ENCODE peak calls at places on chromosomes 2 and 18, in five cellular contexts. K, A, C, D and F are unnamed samples.

GRCh38 chr2:47301277-47301618 is 101.7 kb upstream of the MSH2 start:
- DNase-seq in C (no peak), D (no peak), A (no peak), K (no peak), F (no peak)

GRCh38 chr2:101613073-101613704 is 84.3 kb upstream of the MAP4K4 start:
- DNase-seq in D (no peak), K (no peak), A (no peak), C (no peak), F (no peak)

GRCh38 chr2:30226144-30227032 is 4.9 kb upstream of the LBH start:
- DNase-seq in K (no peak), C (no peak), A (no peak), D (no peak), F (no peak)

GRCh38 chr2:241632478-241633325 is 4.3 kb downstream of the THAP4 start:
- DNase-seq in A (no peak), D (no peak), C (no peak), K (no peak), F (no peak)

GRCh38 chr2:138964413-138964812 is 184.2 kb upstream of the NXPH2 start:
- DNase-seq in A (no peak), D (no peak), C (no peak), K (no peak), F (no peak)

GRCh38 chr2:33022989-33023731 is 76.4 kb downstream of the LTBP1 start:
- DNase-seq in C (no peak), K (no peak), A (no peak), D (no peak), F (no peak)

GRCh38 chr2:85503168-85503610 is 35.8 kb upstream of the MAT2A start:
- DNase-seq in C (no peak), K (no peak), A (no peak), D (no peak), F (no peak)

GRCh38 chr18:22349317-22349898 is 68.3 kb downstream of the CTAGE1 start:
- DNase-seq in C (no peak), K (peak), D (no peak), A (no peak), F (no peak)

GRCh38 chr2:89767581-89768435 is 1076.3 kb downstream of the RPIA start:
- DNase-seq in D (no peak), K (no peak), C (peak), A (no peak), F (no peak)

GRCh38 chr2:53545159-53546055 is 222.2 kb upstream of the CHAC2 start:
- DNase-seq in D (no peak), A (no peak), K (no peak), C (no peak), F (peak)

GRCh38 chr2:56191617-56192016 is 7.8 kb downstream of the CCDC85A start:
- DNase-seq in A (no peak), K (peak), D (no peak), C (no peak), F (peak)

GRCh38 chr2:168611896-168612650 is 156.0 kb downstream of the CERS6 start:
- DNase-seq in D (no peak), A (no peak), K (no peak), C (no peak), F (no peak)

GRCh38 chr2:97688062-97688827 is 18.7 kb downstream of the C2orf92 start:
- DNase-seq in A (no peak), C (no peak), K (no peak), D (no peak), F (no peak)

GRCh38 chr2:236352761-236353593 is 88.8 kb upstream of the ASB18 start:
- DNase-seq in K (peak), A (peak), D (no peak), C (no peak), F (no peak)

GRCh38 chr2:194725169-194725568 is 931.9 kb upstream of the SLC39A10 start:
- DNase-seq in A (no peak), D (no peak), K (no peak), C (no peak), F (no peak)

GRCh38 chr2:195683174-195683573 is 26.1 kb downstream of the SLC39A10 start:
- DNase-seq in A (no peak), D (no peak), K (no peak), C (no peak), F (no peak)

GRCh38 chr18:73708596-73708995 is 439.0 kb downstream of the FBXO15 start:
- DNase-seq in C (no peak), A (no peak), D (no peak), K (no peak), F (no peak)

GRCh38 chr2:42659601-42660000 is 91.2 kb downstream of the MTA3 start:
- DNase-seq in K (no peak), A (no peak), C (no peak), D (peak), F (no peak)

GRCh38 chr18:3648695-3649094 is 198.7 kb downstream of the TGIF1 start:
- DNase-seq in A (no peak), C (no peak), K (no peak), D (no peak), F (no peak)

GRCh38 chr2:156784034-156784433 is 347.9 kb downstream of the GPD2 start:
- DNase-seq in A (no peak), K (no peak), D (no peak), C (no peak), F (peak)